ENCODE peak calls at places on chromosomes 6 and 20, in eight cellular contexts. I is brain microvascular endothelial cell; S is AG09319; P is KBM-7; D is astrocyte of the spinal cord; B is effector memory CD4-positive, alpha-beta T cell; Z is neural progenitor cell; O is PC-3. Y is an unnamed sample.

GRCh38 chr20:40887100-40887499 is 141.5 kb upstream of the TOP1 start:
- DNase-seq in I (no peak), S (no peak), P (no peak), D (no peak), B (no peak), Z (no peak), O (no peak), Y (no peak)

GRCh38 chr6:113630738-113631535 is 226.2 kb upstream of the MARCKS start:
- DNase-seq in I (peak), S (no peak), P (no peak), D (peak), B (no peak), Z (no peak), O (peak), Y (no peak)

GRCh38 chr6:160952633-160953281 is 38.8 kb upstream of the MAP3K4 start:
- DNase-seq in I (no peak), S (no peak), P (no peak), D (no peak), B (no peak), Z (peak), O (no peak), Y (no peak)

GRCh38 chr20:17712708-17713107 is 12.9 kb downstream of the BANF2 start:
- DNase-seq in I (no peak), S (no peak), P (no peak), D (no peak), B (no peak), Z (no peak), O (no peak), Y (no peak)

GRCh38 chr6:108127826-108128225 is 38.0 kb upstream of the NR2E1 start:
- DNase-seq in I (peak), S (no peak), P (no peak), D (no peak), B (no peak), Z (no peak), O (peak), Y (peak)

GRCh38 chr20:16541226-16541625 is 32.0 kb downstream of the KIF16B start:
- DNase-seq in I (no peak), S (no peak), P (no peak), D (no peak), B (no peak), Z (no peak), O (no peak), Y (no peak)

GRCh38 chr6:90411292-90411781 is 114.7 kb upstream of the BACH2 start:
- DNase-seq in I (no peak), S (no peak), P (no peak), D (no peak), B (peak), Z (no peak), O (peak), Y (no peak)

GRCh38 chr20:62069741-62070216 is 4.1 kb upstream of the TAF4 start:
- DNase-seq in I (peak), S (no peak), P (peak), D (peak), B (no peak), Z (no peak), O (peak), Y (no peak)

GRCh38 chr20:13396826-13397225 is 175.8 kb downstream of the ISM1 start:
- DNase-seq in I (no peak), S (no peak), P (no peak), D (no peak), B (no peak), Z (no peak), O (no peak), Y (no peak)

GRCh38 chr20:40913224-40913821 is 115.3 kb upstream of the TOP1 start:
- DNase-seq in I (no peak), S (no peak), P (no peak), D (no peak), B (no peak), Z (no peak), O (no peak), Y (no peak)

GRCh38 chr6:118569498-118569897 is 21.4 kb downstream of the PLN start:
- DNase-seq in I (no peak), S (no peak), P (no peak), D (no peak), B (no peak), Z (no peak), O (no peak), Y (no peak)

GRCh38 chr6:3001773-3002293 is 2.1 kb downstream of the NQO2 start:
- DNase-seq in I (peak), S (no peak), P (peak), D (peak), B (no peak), Z (peak), O (peak), Y (no peak)

GRCh38 chr6:147974376-147974775 is 368.3 kb upstream of the SASH1 start:
- DNase-seq in I (peak), S (no peak), P (no peak), D (peak), B (no peak), Z (no peak), O (peak), Y (no peak)

GRCh38 chr6:105803439-105803838 is 282.7 kb upstream of the PRDM1 start:
- DNase-seq in I (peak), S (no peak), P (no peak), D (peak), B (no peak), Z (no peak), O (no peak), Y (no peak)

GRCh38 chr20:23366384-23366783 is 4.4 kb downstream of the GZF1 start:
- DNase-seq in I (no peak), S (no peak), P (no peak), D (no peak), B (no peak), Z (no peak), O (no peak), Y (no peak)

GRCh38 chr6:139230421-139230840 is 61.4 kb downstream of the TXLNB start:
- DNase-seq in I (peak), S (no peak), P (peak), D (peak), B (no peak), Z (peak), O (peak), Y (no peak)

GRCh38 chr6:52363222-52363867 is 1.4 kb downstream of the PAQR8 start:
- DNase-seq in I (no peak), S (no peak), P (no peak), D (no peak), B (no peak), Z (no peak), O (no peak), Y (no peak)

GRCh38 chr20:55353206-55353605 is 652.1 kb downstream of the CBLN4 start:
- DNase-seq in I (no peak), S (no peak), P (no peak), D (no peak), B (no peak), Z (no peak), O (peak), Y (no peak)

GRCh38 chr6:38570750-38571149 is 69.0 kb downstream of the BTBD9 start:
- DNase-seq in I (no peak), S (no peak), P (peak), D (peak), B (no peak), Z (no peak), O (peak), Y (no peak)

GRCh38 chr6:13248549-13248948 is 79.8 kb downstream of the TBC1D7 start:
- DNase-seq in I (no peak), S (no peak), P (no peak), D (no peak), B (no peak), Z (no peak), O (no peak), Y (no peak)

GRCh38 chr6:166393535-166393823 is 10.7 kb upstream of the MPC1 start:
- DNase-seq in I (no peak), S (no peak), P (no peak), D (no peak), B (no peak), Z (no peak), O (no peak), Y (no peak)

GRCh38 chr6:112040933-112041332 is 13.0 kb upstream of the CCN6 start:
- DNase-seq in I (no peak), S (no peak), P (peak), D (no peak), B (no peak), Z (no peak), O (no peak), Y (no peak)

GRCh38 chr6:82906951-82907350 is 158.7 kb downstream of the UBE3D start:
- DNase-seq in I (peak), S (no peak), P (no peak), D (peak), B (no peak), Z (no peak), O (peak), Y (no peak)

GRCh38 chr6:53359843-53360834 is 11.4 kb upstream of the ELOVL5 start:
- DNase-seq in I (peak), S (no peak), P (no peak), D (peak), B (no peak), Z (no peak), O (no peak), Y (no peak)

Y was measured in brain pericyte.